ENCODE peak calls at places on chromosomes 4 and X, in four cellular contexts. One of them, this sample, is unnamed.
A peak's percentile ranks its signal among the peaks of the same experiment; 100 is the strongest.

GRCh38 chr4:83011779-83012630 is 1.4 kb upstream of the LIN54 start:
- DNase-seq in GM23248: peak; percentile 70
- DNase-seq in hepatocyte: peak; percentile 62
- DNase-seq in K562: no peak
- DNase-seq in this sample: peak; percentile 9

GRCh38 chr4:85734446-85734845 is 259.5 kb downstream of the ARHGAP24 start:
- DNase-seq in GM23248: peak; percentile 52
- DNase-seq in hepatocyte: no peak
- DNase-seq in K562: no peak
- DNase-seq in this sample: peak; percentile 24

GRCh38 chr4:65668201-65669007 is 1.9 kb downstream of the EPHA5 start:
- DNase-seq in GM23248: peak; percentile 33
- DNase-seq in hepatocyte: peak; percentile 36
- DNase-seq in K562: no peak
- DNase-seq in this sample: peak; percentile 44

GRCh38 chrX:136999021-136999420 is 34.8 kb downstream of the GPR101 start:
- DNase-seq in GM23248: peak; percentile 2
- DNase-seq in hepatocyte: no peak
- DNase-seq in K562: no peak
- DNase-seq in this sample: peak; percentile 23

GRCh38 chr4:144709793-144710525 is 64.0 kb downstream of the HHIP start:
- DNase-seq in GM23248: peak; percentile 91
- DNase-seq in hepatocyte: peak; percentile 12
- DNase-seq in K562: no peak
- DNase-seq in this sample: no peak

GRCh38 chr4:6405417-6405747 is 67.0 kb downstream of the PPP2R2C start:
- DNase-seq in GM23248: no peak
- DNase-seq in hepatocyte: no peak
- DNase-seq in K562: no peak
- DNase-seq in this sample: no peak

GRCh38 chrX:125711103-125711502 is 391.4 kb downstream of the TEX13C start:
- DNase-seq in GM23248: no peak
- DNase-seq in hepatocyte: no peak
- DNase-seq in K562: no peak
- DNase-seq in this sample: no peak

GRCh38 chr4:183240581-183241321 is 79.3 kb downstream of the CLDN22 start:
- DNase-seq in GM23248: no peak
- DNase-seq in hepatocyte: no peak
- DNase-seq in K562: no peak
- DNase-seq in this sample: no peak

GRCh38 chrX:93422693-93423092 is 250.7 kb downstream of the NAP1L3 start:
- DNase-seq in GM23248: peak; percentile 24
- DNase-seq in hepatocyte: peak; percentile 76
- DNase-seq in K562: peak; percentile 6
- DNase-seq in this sample: peak; percentile 69

GRCh38 chrX:75746891-75747639 is 38.0 kb downstream of the MAGEE2 start:
- DNase-seq in GM23248: peak; percentile 70
- DNase-seq in hepatocyte: peak; percentile 57
- DNase-seq in K562: no peak
- DNase-seq in this sample: peak; percentile 4

GRCh38 chr4:64584981-64585557 is 175.8 kb upstream of the TECRL start:
- DNase-seq in GM23248: peak; percentile 57
- DNase-seq in hepatocyte: peak; percentile 66
- DNase-seq in K562: peak; percentile 50
- DNase-seq in this sample: peak; percentile 49

GRCh38 chr4:155207534-155208257 is 740 bp upstream of the NPY2R start:
- DNase-seq in GM23248: no peak
- DNase-seq in hepatocyte: peak; percentile 30
- DNase-seq in K562: no peak
- DNase-seq in this sample: peak; percentile 7

GRCh38 chr4:118816538-118817177 is 19.3 kb downstream of the SEC24D start:
- DNase-seq in GM23248: peak; percentile 88
- DNase-seq in hepatocyte: no peak
- DNase-seq in K562: no peak
- DNase-seq in this sample: no peak

GRCh38 chrX:39750798-39751197 is 347.0 kb downstream of the BCOR start:
- DNase-seq in GM23248: no peak
- DNase-seq in hepatocyte: no peak
- DNase-seq in K562: no peak
- DNase-seq in this sample: no peak

GRCh38 chrX:153674219-153674851 is 722 bp upstream of the PNCK start:
- DNase-seq in GM23248: no peak
- DNase-seq in hepatocyte: no peak
- DNase-seq in K562: no peak
- DNase-seq in this sample: no peak

GRCh38 chr4:174089711-174090110 is 193.8 kb downstream of the FBXO8 start:
- DNase-seq in GM23248: no peak
- DNase-seq in hepatocyte: no peak
- DNase-seq in K562: no peak
- DNase-seq in this sample: no peak

GRCh38 chrX:49995021-49995731 is 72.8 kb downstream of the CLCN5 start:
- DNase-seq in GM23248: peak; percentile 65
- DNase-seq in hepatocyte: peak; percentile 16
- DNase-seq in K562: no peak
- DNase-seq in this sample: peak; percentile 47

GRCh38 chr4:165537028-165537648 is 158.3 kb downstream of the CPE start:
- DNase-seq in GM23248: peak; percentile 55
- DNase-seq in hepatocyte: peak; percentile 76
- DNase-seq in K562: peak; percentile 47
- DNase-seq in this sample: peak; percentile 81

GRCh38 chr4:134200811-134201215 is 776 bp downstream of the PABPC4L start:
- DNase-seq in GM23248: no peak
- DNase-seq in hepatocyte: no peak
- DNase-seq in K562: no peak
- DNase-seq in this sample: no peak

GRCh38 chr4:155953151-155954117 is at the start of gene CTSO:
- DNase-seq in GM23248: peak; percentile 84
- DNase-seq in hepatocyte: peak; percentile 88
- DNase-seq in K562: peak; percentile 9
- DNase-seq in this sample: peak; percentile 86

GRCh38 chr4:37749398-37749988 is 63.3 kb upstream of the RELL1 start:
- DNase-seq in GM23248: no peak
- DNase-seq in hepatocyte: no peak
- DNase-seq in K562: no peak
- DNase-seq in this sample: no peak

GRCh38 chr4:139559692-139560091 is 3.7 kb upstream of the SETD7 start:
- DNase-seq in GM23248: no peak
- DNase-seq in hepatocyte: no peak
- DNase-seq in K562: no peak
- DNase-seq in this sample: peak; percentile 29
- H3K27me3 ChIP-seq in GM23248: peaks cover 23% of the 10 kb centered on the region
- H3K27me3 ChIP-seq in hepatocyte: peaks cover 9% of the 10 kb centered on the region
- H3K27me3 ChIP-seq in K562: peaks cover 41% of the 10 kb centered on the region
- H3K27me3 ChIP-seq in this sample: no peaks in the 10 kb centered on the region

DNA sequence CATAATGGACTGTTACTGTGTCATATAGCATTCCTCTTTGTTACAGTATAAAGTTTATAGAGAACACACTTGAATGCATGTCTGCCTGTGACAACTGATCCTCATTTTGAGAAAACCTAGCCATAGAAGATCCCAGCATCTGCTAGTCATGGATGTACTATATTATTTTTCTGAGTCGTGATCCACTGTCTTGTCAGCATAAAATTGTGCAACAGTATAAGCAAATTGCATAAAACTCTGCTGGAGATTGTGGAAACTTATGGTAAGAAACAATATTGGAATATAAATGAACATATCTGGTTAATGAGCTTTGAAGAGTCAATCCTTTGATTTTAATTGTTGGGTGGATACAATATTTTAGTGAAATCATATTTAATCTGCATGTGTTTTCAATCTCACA is 3.6 kb downstream of the NEIL3 start:
- DNase-seq in GM23248: peak; percentile 66
- DNase-seq in hepatocyte: no peak
- DNase-seq in K562: no peak
- DNase-seq in this sample: no peak
- H3K4me1 ChIP-seq in GM23248: peaks cover 35% of the 10 kb centered on the region
- H3K4me1 ChIP-seq in hepatocyte: no peaks in the 10 kb centered on the region
- H3K4me1 ChIP-seq in K562: peaks cover 8% of the 10 kb centered on the region
- H3K4me1 ChIP-seq in this sample: peaks cover 22% of the 10 kb centered on the region

DNA sequence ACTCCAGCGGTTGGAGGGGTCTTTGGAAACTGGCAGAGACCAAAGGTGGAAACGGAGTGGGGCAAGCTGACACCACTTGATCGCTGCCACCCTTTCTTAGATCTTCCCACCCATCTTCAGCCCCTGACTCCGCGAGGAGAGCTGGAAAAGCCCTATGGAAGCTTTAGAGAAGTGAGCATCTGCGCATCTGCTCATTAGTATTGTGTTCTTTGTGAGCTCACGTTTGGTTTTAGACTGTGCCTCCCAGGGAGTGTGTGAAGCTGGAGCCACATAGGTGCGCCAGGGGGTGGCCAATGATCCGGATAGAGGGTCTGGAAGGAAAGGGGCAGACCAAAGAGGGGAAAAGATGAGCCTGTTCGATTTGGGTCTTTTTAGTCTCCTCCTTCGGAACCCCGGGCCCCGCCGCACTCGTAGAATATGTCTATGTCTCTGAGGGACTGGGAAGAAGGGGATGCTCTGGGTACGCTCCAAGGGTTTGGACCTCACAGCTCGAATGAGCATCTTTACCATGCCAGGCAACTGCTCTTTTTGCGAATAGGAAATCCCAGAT is 564 bp upstream of the DKK2 start:
- DNase-seq in GM23248: peak; percentile 24
- DNase-seq in hepatocyte: peak; percentile 6
- DNase-seq in K562: no peak
- DNase-seq in this sample: peak; percentile 70
- TF ChIP-seq EZH2 in GM23248: no peak
- TF ChIP-seq EZH2 in hepatocyte: no peak
- TF ChIP-seq EZH2 in K562: no peak
- TF ChIP-seq EZH2 in this sample: no peak

DNA sequence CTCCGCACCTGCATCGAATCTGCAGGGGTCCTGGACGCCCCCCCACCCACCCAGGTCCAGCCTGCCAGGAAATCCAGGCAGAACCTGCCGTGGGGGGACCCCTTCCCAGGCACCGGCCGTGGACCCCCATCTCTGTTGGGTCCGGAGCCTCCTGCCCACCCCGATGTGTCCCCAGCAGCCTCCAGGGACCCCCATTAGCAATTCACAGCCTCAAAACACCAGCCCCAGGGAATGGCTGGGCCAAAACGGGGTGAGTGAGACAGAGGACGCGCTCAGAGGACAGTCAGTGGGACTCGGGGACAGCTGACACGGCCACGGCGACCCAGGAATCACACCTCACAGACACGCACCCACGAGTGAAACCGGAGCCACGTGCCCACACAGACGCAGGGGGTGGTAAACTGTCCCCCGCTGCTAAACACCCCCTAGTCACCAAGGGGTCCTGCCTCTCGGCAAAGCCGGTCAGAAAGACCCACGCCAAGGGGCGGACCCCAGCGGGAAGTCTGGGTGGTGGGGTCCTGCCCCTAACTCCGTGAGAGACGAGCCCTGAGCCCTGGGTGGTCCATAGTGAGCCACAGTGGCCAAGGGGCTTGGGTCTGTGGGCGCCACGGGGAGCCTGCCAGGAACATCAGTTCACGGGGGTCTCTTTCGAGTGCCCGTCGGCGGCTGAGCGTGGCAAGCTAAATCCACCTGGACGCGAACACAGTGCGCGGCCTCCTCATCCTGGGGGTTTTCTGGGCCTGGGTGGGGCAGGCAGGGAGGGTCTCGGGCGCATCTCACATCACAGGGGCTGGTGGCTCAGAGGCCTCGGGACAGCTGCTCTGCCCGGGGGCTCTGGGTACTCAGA is 126.5 kb upstream of the NKX1-1 start:
- DNase-seq in GM23248: no peak
- DNase-seq in hepatocyte: no peak
- DNase-seq in K562: no peak
- DNase-seq in this sample: no peak
- H3K27me3 ChIP-seq in GM23248: peaks cover 51% of the 10 kb centered on the region
- H3K27me3 ChIP-seq in hepatocyte: peaks cover 16% of the 10 kb centered on the region
- H3K27me3 ChIP-seq in K562: peaks cover 47% of the 10 kb centered on the region
- H3K27me3 ChIP-seq in this sample: peaks cover 54% of the 10 kb centered on the region

GRCh38 chrX:13087322-13088154 is 43.1 kb upstream of the FAM9C start:
- DNase-seq in GM23248: no peak
- DNase-seq in hepatocyte: no peak
- DNase-seq in K562: no peak
- DNase-seq in this sample: peak; percentile 34
- H3K4me1 ChIP-seq in GM23248: no peaks in the 10 kb centered on the region
- H3K4me1 ChIP-seq in hepatocyte: peaks cover 21% of the 10 kb centered on the region
- H3K4me1 ChIP-seq in K562: peaks cover 23% of the 10 kb centered on the region
- H3K4me1 ChIP-seq in this sample: no peaks in the 10 kb centered on the region

GRCh38 chr4:2060578-2061207 is 1.6 kb downstream of the NAT8L start:
- DNase-seq in GM23248: peak; percentile 20
- DNase-seq in hepatocyte: peak; percentile 54
- DNase-seq in K562: no peak
- DNase-seq in this sample: no peak
- TF ChIP-seq EZH2 in GM23248: no peak
- TF ChIP-seq EZH2 in hepatocyte: peak; percentile 66
- TF ChIP-seq EZH2 in K562: no peak
- TF ChIP-seq EZH2 in this sample: no peak